ENCODE peak calls at places on chromosomes 7 and 10, in eight cellular contexts. A is A549, E is left lung, W is kidney epithelial cell, D is Caco-2, F is GM12865, P is ovary, U is spleen. X is an unnamed sample.

GRCh38 chr7:86598721-86599120 is 45.0 kb upstream of the GRM3 start:
- DNase-seq in W (no peak), U (peak), P (no peak), D (no peak), F (no peak), E (peak), A (no peak), X (no peak)

GRCh38 chr10:84846646-84847045 is 518.3 kb downstream of the CCSER2 start:
- DNase-seq in F (no peak), U (no peak), P (no peak), A (no peak), W (no peak), E (no peak), D (no peak), X (no peak)

GRCh38 chr7:158543840-158544239 is 43.8 kb downstream of the PTPRN2 start:
- DNase-seq in F (no peak), A (no peak), W (no peak), D (no peak), P (no peak), E (peak), U (no peak), X (no peak)

GRCh38 chr7:85287126-85287825 is 100.4 kb upstream of the SEMA3D start:
- DNase-seq in W (no peak), A (no peak), E (no peak), P (no peak), F (no peak), U (no peak), D (no peak), X (peak)

GRCh38 chr7:41943098-41943577 is 240.2 kb upstream of the INHBA start:
- DNase-seq in U (peak), A (peak), P (peak), E (peak), F (peak), W (peak), D (peak), X (peak)

GRCh38 chr7:15801565-15801964 is 115.1 kb upstream of the MEOX2 start:
- DNase-seq in A (no peak), U (no peak), P (no peak), F (no peak), D (no peak), W (peak), E (no peak), X (peak)

GRCh38 chr10:33116293-33116697 is 158.3 kb upstream of the ITGB1 start:
- DNase-seq in U (no peak), F (peak), A (peak), W (no peak), D (peak), P (peak), E (no peak), X (peak)

GRCh38 chr10:74900297-74900696 is 73.9 kb downstream of the KAT6B start:
- DNase-seq in W (no peak), A (no peak), P (no peak), U (no peak), F (peak), E (no peak), D (no peak), X (no peak)

GRCh38 chr7:55158541-55158940 is 139.7 kb downstream of the EGFR start:
- DNase-seq in W (peak), P (no peak), D (no peak), A (no peak), U (no peak), E (no peak), F (no peak), X (no peak)

GRCh38 chr7:54996391-54996790 is 22.4 kb upstream of the EGFR start:
- DNase-seq in W (no peak), F (no peak), P (no peak), D (no peak), A (no peak), U (no peak), E (no peak), X (no peak)

GRCh38 chr7:142500364-142500763 is 242.5 kb upstream of the PRSS58 start:
- DNase-seq in A (no peak), D (no peak), P (no peak), F (no peak), W (no peak), U (no peak), E (no peak), X (no peak)

GRCh38 chr10:111077715-111078504 is 1.1 kb downstream of the ADRA2A start:
- DNase-seq in U (no peak), F (no peak), P (peak), A (no peak), E (peak), W (no peak), D (no peak), X (no peak)

GRCh38 chr10:113563306-113564088 is 10.6 kb downstream of the HABP2 start:
- DNase-seq in F (peak), A (peak), P (peak), E (peak), W (no peak), U (peak), D (peak), X (peak)

GRCh38 chr7:139560678-139561077 is 37.2 kb downstream of the CLEC2L start:
- DNase-seq in D (no peak), W (no peak), F (no peak), A (no peak), E (no peak), U (peak), P (no peak), X (no peak)

GRCh38 chr7:618539-619355 is 99.1 kb upstream of the PDGFA start:
- DNase-seq in D (no peak), W (no peak), U (peak), P (no peak), E (peak), A (no peak), F (no peak), X (no peak)

GRCh38 chr10:95229724-95230627 is 35.9 kb downstream of the ACSM6 start:
- DNase-seq in W (peak), E (no peak), U (no peak), P (no peak), F (no peak), D (no peak), A (peak), X (peak)

GRCh38 chr7:42232275-42232674 is 4.7 kb downstream of the GLI3 start:
- DNase-seq in D (no peak), P (no peak), F (no peak), U (no peak), E (no peak), W (peak), A (no peak), X (peak)

GRCh38 chr10:42972946-42973345 is 103.9 kb upstream of the RET start:
- DNase-seq in E (no peak), W (no peak), P (no peak), U (no peak), F (no peak), A (no peak), D (no peak), X (no peak)

GRCh38 chr7:74467876-74468275 is 14.2 kb downstream of the GTF2IRD1 start:
- DNase-seq in D (no peak), U (no peak), E (no peak), P (no peak), F (no peak), A (no peak), W (no peak), X (no peak)
- TF ChIP-seq CTCF in D (no peak), U (no peak), E (no peak), P (no peak), F (no peak), A (no peak), W (no peak), X (no peak)

GRCh38 chr7:27094304-27095049 is 1.3 kb downstream of the HOXA1 start:
- DNase-seq in W (no peak), A (no peak), E (no peak), U (no peak), F (no peak), D (no peak), P (no peak), X (no peak)
- H3K4me3 ChIP-seq in W (peak), A (no peak), E (no peak), U (no peak), F (no peak), D (no peak), P (no peak), X (no peak)

GRCh38 chr7:94450044-94450697 is 55.5 kb downstream of the COL1A2 start:
- DNase-seq in D (no peak), U (no peak), E (no peak), P (no peak), A (no peak), F (no peak), W (no peak), X (no peak)

GRCh38 chr7:94446308-94446707 is 51.6 kb downstream of the COL1A2 start:
- DNase-seq in W (no peak), D (no peak), U (no peak), A (no peak), E (no peak), F (no peak), P (no peak), X (no peak)

GRCh38 chr7:94452257-94452656 is 57.4 kb upstream of the CASD1 start:
- DNase-seq in A (no peak), P (no peak), U (no peak), W (no peak), E (no peak), D (no peak), F (no peak), X (no peak)

GRCh38 chr7:94451276-94451675 is 56.6 kb downstream of the COL1A2 start:
- DNase-seq in U (no peak), W (no peak), D (no peak), F (no peak), P (no peak), A (no peak), E (no peak), X (no peak)

GRCh38 chr7:94449151-94449725 is 54.5 kb downstream of the COL1A2 start:
- DNase-seq in F (peak), E (no peak), U (no peak), D (no peak), P (no peak), W (peak), A (peak), X (peak)
- TF ChIP-seq CTCF in F (peak), E (peak), U (peak), D (peak), P (peak), W (peak), A (peak), X (peak)

GRCh38 chr7:28954936-28955335 is 3.2 kb downstream of the TRIL start:
- DNase-seq in E (no peak), F (no peak), D (no peak), A (no peak), P (no peak), U (no peak), W (no peak), X (no peak)
- H3K4me3 ChIP-seq in E (no peak), F (no peak), D (no peak), A (no peak), P (no peak), U (no peak), W (no peak), X (no peak)

GRCh38 chr10:50739618-50740350 is at the start of gene ASAH2B:
- DNase-seq in U (peak), F (peak), W (peak), A (peak), P (peak), D (peak), E (peak), X (peak)
- TF ChIP-seq CTCF in U (no peak), F (no peak), W (no peak), A (no peak), P (no peak), D (no peak), E (no peak), X (no peak)

DNA sequence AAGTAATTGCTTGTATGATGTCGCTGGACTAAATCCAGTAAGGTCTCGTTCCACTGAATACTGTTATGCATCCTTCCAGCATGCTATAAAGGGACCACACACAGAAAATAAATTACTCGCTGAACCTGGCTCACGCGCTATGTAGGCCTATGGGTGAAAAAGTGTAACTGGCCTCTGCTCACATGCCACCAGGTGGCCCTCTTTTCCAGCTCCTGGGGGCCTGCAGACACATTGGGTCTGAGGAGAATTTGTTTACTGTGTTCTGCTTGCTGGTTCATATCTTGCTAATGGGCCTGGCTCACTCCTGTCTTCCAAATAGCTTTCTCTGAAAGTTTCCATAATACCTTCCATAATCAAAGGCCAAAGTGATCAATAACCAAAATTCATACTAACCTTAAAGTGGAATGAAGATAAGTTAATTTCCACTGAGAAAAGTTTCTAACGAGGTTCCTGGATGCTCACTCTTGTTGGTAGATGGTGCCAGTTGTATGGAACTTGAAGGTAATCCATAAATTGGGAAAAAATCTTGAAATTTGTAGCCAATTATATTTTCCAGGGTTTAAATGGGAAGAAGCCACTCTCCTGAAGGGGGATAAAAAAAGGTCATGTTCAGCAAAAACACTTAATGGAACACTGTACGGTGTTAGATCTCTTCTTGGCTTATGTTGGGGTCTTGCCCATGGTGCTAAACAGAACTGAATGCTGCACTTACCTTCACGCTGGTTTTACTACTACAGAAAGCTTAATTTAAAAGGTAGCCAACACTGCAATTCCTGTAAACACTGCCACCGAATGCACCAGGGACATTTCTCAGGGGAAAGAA is 27.0 kb upstream of the ZPBP start:
- DNase-seq in D (no peak), W (no peak), P (no peak), A (peak), E (peak), U (no peak), F (peak), X (no peak)
- H3K4me3 ChIP-seq in D (no peak), W (no peak), P (no peak), A (no peak), E (no peak), U (no peak), F (no peak), X (no peak)

GRCh38 chr7:38424750-38425463 is 151.5 kb upstream of the TARP start:
- DNase-seq in F (no peak), W (no peak), D (no peak), E (no peak), P (no peak), U (no peak), A (peak), X (peak)
- TF ChIP-seq CTCF in F (no peak), W (no peak), D (no peak), E (no peak), P (no peak), U (no peak), A (no peak), X (peak)

DNA sequence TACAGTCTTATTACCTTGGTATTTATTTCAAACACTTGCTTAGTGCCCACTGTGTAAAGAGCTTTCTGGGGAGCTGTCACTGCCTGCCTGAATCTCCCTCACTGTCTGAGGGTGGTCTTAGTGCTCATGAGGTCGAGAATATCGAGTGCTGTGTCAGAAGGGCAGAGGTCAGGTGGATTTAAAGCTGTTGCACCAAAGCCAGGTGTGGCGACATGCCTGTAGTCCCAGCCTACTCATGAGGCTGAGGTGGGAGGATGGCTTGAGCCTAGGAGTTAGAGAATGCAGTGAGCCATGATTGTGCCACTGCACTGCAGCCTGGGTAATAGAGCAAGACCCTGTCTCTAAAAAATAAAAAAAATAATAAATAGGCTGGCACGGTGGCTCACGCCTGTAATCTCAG is 20.9 kb downstream of the CCM2 start:
- DNase-seq in P (no peak), U (no peak), D (no peak), E (no peak), F (no peak), W (no peak), A (no peak), X (no peak)
- H3K4me3 ChIP-seq in P (no peak), U (no peak), D (no peak), E (no peak), F (no peak), W (no peak), A (no peak), X (no peak)